ENCODE peak calls at places on chromosomes 11 and 22, in five cellular contexts. G is posterior vena cava, V is AG20443, H is left lobe of liver, Q is left lung. M is an unnamed sample.
A peak's percentile ranks its signal among the peaks of the same experiment; 100 is the strongest.

GRCh38 chr22:39690901-39691620 is 120.5 kb downstream of the CACNA1I start:
- DNase-seq in G (no peak), V (no peak), H (no peak), Q (no peak), M (no peak)

GRCh38 chr22:27494821-27495220 is 306.7 kb downstream of the MN1 start:
- DNase-seq in G (peak; percentile 32), V (no peak), H (no peak), Q (no peak), M (no peak)

GRCh38 chr11:65685981-65686380 is 23.3 kb upstream of the RELA start:
- DNase-seq in G (no peak), V (no peak), H (no peak), Q (no peak), M (no peak)

GRCh38 chr11:83272627-83273026 is 13.5 kb downstream of the CCDC90B start:
- DNase-seq in G (no peak), V (peak; percentile 64), H (no peak), Q (no peak), M (peak; percentile 48)

GRCh38 chr11:47688101-47688500 is 27.1 kb downstream of the AGBL2 start:
- DNase-seq in G (no peak), V (no peak), H (no peak), Q (no peak), M (no peak)

GRCh38 chr11:113023228-113023627 is 62.0 kb downstream of the NCAM1 start:
- DNase-seq in G (no peak), V (peak; percentile 16), H (no peak), Q (no peak), M (peak; percentile 52)

GRCh38 chr11:23138761-23139160 is 278.5 kb upstream of the CCDC179 start:
- DNase-seq in G (no peak), V (no peak), H (no peak), Q (no peak), M (no peak)

GRCh38 chr11:61411589-61411988 is 18.2 kb downstream of the CPSF7 start:
- DNase-seq in G (no peak), V (no peak), H (no peak), Q (no peak), M (no peak)

GRCh38 chr11:105432241-105432995 is 177.5 kb upstream of the GRIA4 start:
- DNase-seq in G (no peak), V (no peak), H (no peak), Q (no peak), M (no peak)

GRCh38 chr22:35458547-35459422 is 58.8 kb downstream of the MCM5 start:
- DNase-seq in G (no peak), V (no peak), H (no peak), Q (no peak), M (no peak)

GRCh38 chr11:89293966-89294679 is 116.4 kb downstream of the TYR start:
- DNase-seq in G (no peak), V (peak; percentile 14), H (no peak), Q (peak; percentile 24), M (no peak)

GRCh38 chr22:27239520-27239919 is 562.0 kb downstream of the MN1 start:
- DNase-seq in G (no peak), V (no peak), H (no peak), Q (no peak), M (no peak)

GRCh38 chr11:108880510-108880909 is 215.6 kb downstream of the DDX10 start:
- DNase-seq in G (no peak), V (no peak), H (no peak), Q (no peak), M (no peak)

GRCh38 chr22:40203568-40203967 is 25.8 kb downstream of the TNRC6B start:
- DNase-seq in G (no peak), V (no peak), H (no peak), Q (no peak), M (no peak)

GRCh38 chr11:34305780-34306179 is 52.0 kb downstream of the ABTB2 start:
- DNase-seq in G (no peak), V (no peak), H (no peak), Q (no peak), M (no peak)

GRCh38 chr22:49770454-49771265 is 57.0 kb downstream of the BRD1 start:
- DNase-seq in G (peak; percentile 71), V (no peak), H (no peak), Q (peak; percentile 27), M (no peak)

M was measured in GM04504.